ENCODE peak calls at places on chromosome 7, in six cellular contexts. I is GM23338, A is tibial nerve, E is T-cell, J is AG04450, L is foreskin melanocyte. B is an unnamed sample.

GRCh38 chr7:26398436-26399308 is 107.0 kb downstream of the SNX10 start:
- DNase-seq in I (peak; percentile 83), A (peak; percentile 20), E (no peak), J (no peak), L (peak; percentile 32), B (no peak)

GRCh38 chr7:121385800-121386179 is 10.3 kb downstream of the FAM3C start:
- DNase-seq in I (no peak), A (no peak), E (no peak), J (no peak), L (peak; percentile 83), B (no peak)

GRCh38 chr7:22480523-22481075 is 19.4 kb downstream of the STEAP1B start:
- DNase-seq in I (no peak), A (no peak), E (no peak), J (no peak), L (no peak), B (no peak)

GRCh38 chr7:114795475-114795874 is 126.4 kb upstream of the MDFIC start:
- DNase-seq in I (no peak), A (no peak), E (no peak), J (no peak), L (no peak), B (no peak)

GRCh38 chr7:111587715-111588433 is 25.6 kb upstream of the IMMP2L start:
- DNase-seq in I (no peak), A (no peak), E (no peak), J (no peak), L (no peak), B (no peak)

GRCh38 chr7:79590571-79591274 is 137.3 kb upstream of the MAGI2 start:
- DNase-seq in I (no peak), A (no peak), E (no peak), J (no peak), L (no peak), B (no peak)

GRCh38 chr7:28301148-28301641 is 111.1 kb upstream of the CREB5 start:
- DNase-seq in I (no peak), A (no peak), E (no peak), J (no peak), L (peak; percentile 1), B (no peak)

GRCh38 chr7:70678621-70679251 is 453.2 kb upstream of the GALNT17 start:
- DNase-seq in I (no peak), A (no peak), E (no peak), J (no peak), L (peak; percentile 42), B (no peak)

GRCh38 chr7:75727881-75728592 is 10.7 kb downstream of the HIP1 start:
- DNase-seq in I (peak; percentile 43), A (no peak), E (peak; percentile 40), J (no peak), L (no peak), B (peak; percentile 32)

GRCh38 chr7:94258856-94259255 is 135.8 kb upstream of the COL1A2 start:
- DNase-seq in I (peak; percentile 58), A (no peak), E (no peak), J (no peak), L (no peak), B (no peak)

GRCh38 chr7:16189026-16189715 is 232.2 kb downstream of the CRPPA start:
- DNase-seq in I (no peak), A (no peak), E (no peak), J (no peak), L (no peak), B (no peak)

GRCh38 chr7:11570205-11570604 is 261.8 kb downstream of the THSD7A start:
- DNase-seq in I (no peak), A (no peak), E (no peak), J (no peak), L (no peak), B (no peak)

GRCh38 chr7:73977626-73978618 is 50.1 kb upstream of the ELN start:
- DNase-seq in I (no peak), A (no peak), E (no peak), J (no peak), L (no peak), B (no peak)

GRCh38 chr7:135599471-135599870 is 41.8 kb downstream of the NUP205 start:
- DNase-seq in I (no peak), A (no peak), E (no peak), J (no peak), L (no peak), B (no peak)

GRCh38 chr7:20539201-20539600 is 76.3 kb upstream of the ABCB5 start:
- DNase-seq in I (peak; percentile 84), A (no peak), E (no peak), J (no peak), L (no peak), B (no peak)

GRCh38 chr7:40551685-40552576 is 417.1 kb downstream of the SUGCT start:
- DNase-seq in I (no peak), A (no peak), E (no peak), J (no peak), L (peak; percentile 40), B (no peak)

GRCh38 chr7:116717137-116717536 is 45.1 kb downstream of the MET start:
- DNase-seq in I (no peak), A (no peak), E (no peak), J (no peak), L (no peak), B (no peak)

GRCh38 chr7:103915958-103916357 is 73.5 kb downstream of the RELN start:
- DNase-seq in I (no peak), A (no peak), E (no peak), J (no peak), L (no peak), B (no peak)

GRCh38 chr7:117179701-117180100 is 143.2 kb downstream of the WNT2 start:
- DNase-seq in I (no peak), A (no peak), E (no peak), J (no peak), L (no peak), B (no peak)

GRCh38 chr7:123789200-123789784 is 40.5 kb upstream of the WASL start:
- DNase-seq in I (no peak), A (no peak), E (no peak), J (no peak), L (no peak), B (no peak)

GRCh38 chr7:17988858-17989257 is 38.8 kb downstream of the PRPS1L1 start:
- DNase-seq in I (peak; percentile 44), A (no peak), E (no peak), J (no peak), L (no peak), B (no peak)

GRCh38 chr7:32416846-32417245 is 73.3 kb downstream of the LSM5 start:
- DNase-seq in I (no peak), A (no peak), E (no peak), J (no peak), L (no peak), B (no peak)

GRCh38 chr7:2138146-2138765 is 94.5 kb downstream of the MAD1L1 start:
- DNase-seq in I (no peak), A (no peak), E (peak; percentile 74), J (no peak), L (no peak), B (peak; percentile 64)

GRCh38 chr7:155208681-155209477 is 88.8 kb upstream of the INSIG1 start:
- DNase-seq in I (no peak), A (no peak), E (no peak), J (no peak), L (no peak), B (no peak)

GRCh38 chr7:96649981-96650380 is 59.7 kb downstream of the SEM1 start:
- DNase-seq in I (no peak), A (no peak), E (no peak), J (no peak), L (peak; percentile 94), B (no peak)